ENCODE peak calls at places on chromosomes 1 and 21, in seven cellular contexts. L is sigmoid colon, H is heart right ventricle, Y is HCT116, E is Peyer's patch, A is thoracic aorta, C is lower lobe of right lung. Q is an unnamed sample.

GRCh38 chr1:109609881-109610280 is 9.5 kb downstream of the GNAT2 start:
- DNase-seq in L (no peak), H (no peak), Y (no peak), E (no peak), A (no peak), C (no peak), Q (no peak)

GRCh38 chr1:13597166-13597565 is 13.5 kb downstream of the PDPN start:
- DNase-seq in L (no peak), H (no peak), Y (no peak), E (no peak), A (no peak), C (no peak), Q (no peak)

GRCh38 chr1:236516929-236517704 is 6.7 kb upstream of the LGALS8 start:
- DNase-seq in L (no peak), H (no peak), Y (no peak), E (no peak), A (no peak), C (no peak), Q (no peak)

GRCh38 chr21:42358261-42358660 is 7.5 kb upstream of the TFF2 start:
- DNase-seq in L (no peak), H (no peak), Y (no peak), E (no peak), A (no peak), C (no peak), Q (no peak)

GRCh38 chr1:18557621-18558465 is 72.8 kb upstream of the PAX7 start:
- DNase-seq in L (no peak), H (no peak), Y (no peak), E (no peak), A (no peak), C (peak; percentile 55), Q (no peak)

GRCh38 chr1:26373281-26373680 is 731 bp upstream of the ZNF683 start:
- DNase-seq in L (no peak), H (no peak), Y (no peak), E (peak; percentile 74), A (no peak), C (no peak), Q (no peak)

GRCh38 chr1:96487404-96487803 is 234.2 kb upstream of the PTBP2 start:
- DNase-seq in L (no peak), H (no peak), Y (peak; percentile 13), E (no peak), A (no peak), C (no peak), Q (no peak)

GRCh38 chr21:39637197-39637970 is 24.6 kb downstream of the B3GALT5 start:
- DNase-seq in L (no peak), H (no peak), Y (no peak), E (peak; percentile 85), A (no peak), C (no peak), Q (no peak)

GRCh38 chr1:119743776-119744597 is 24.7 kb downstream of the HMGCS2 start:
- DNase-seq in L (peak; percentile 81), H (peak; percentile 50), Y (peak; percentile 44), E (peak; percentile 80), A (no peak), C (peak; percentile 68), Q (no peak)

GRCh38 chr1:15181564-15181963 is 28.0 kb downstream of the TMEM51 start:
- DNase-seq in L (no peak), H (no peak), Y (no peak), E (no peak), A (no peak), C (no peak), Q (no peak)

GRCh38 chr1:39407496-39407888 is 83.9 kb upstream of the BMP8A start:
- DNase-seq in L (no peak), H (no peak), Y (no peak), E (no peak), A (no peak), C (no peak), Q (no peak)

GRCh38 chr1:212987702-212988322 is 27.9 kb downstream of the ANGEL2 start:
- DNase-seq in L (no peak), H (no peak), Y (no peak), E (no peak), A (no peak), C (no peak), Q (no peak)

GRCh38 chr1:224635356-224635755 is 19.2 kb downstream of the CNIH3 start:
- DNase-seq in L (no peak), H (no peak), Y (no peak), E (no peak), A (no peak), C (no peak), Q (no peak)

GRCh38 chr1:210695041-210695440 is 366.3 kb downstream of the HHAT start:
- DNase-seq in L (no peak), H (no peak), Y (no peak), E (no peak), A (no peak), C (no peak), Q (no peak)

GRCh38 chr1:173590557-173590956 is 12.3 kb downstream of the SLC9C2 start:
- DNase-seq in L (no peak), H (no peak), Y (no peak), E (no peak), A (no peak), C (no peak), Q (no peak)

GRCh38 chr1:14415396-14415795 is 183.1 kb upstream of the KAZN start:
- DNase-seq in L (no peak), H (no peak), Y (no peak), E (no peak), A (no peak), C (no peak), Q (no peak)

GRCh38 chr1:116346943-116347673 is 25.9 kb upstream of the ATP1A1 start:
- DNase-seq in L (no peak), H (no peak), Y (no peak), E (no peak), A (no peak), C (no peak), Q (no peak)

GRCh38 chr1:116416854-116417513 is 43.9 kb downstream of the ATP1A1 start:
- DNase-seq in L (no peak), H (no peak), Y (no peak), E (no peak), A (no peak), C (no peak), Q (no peak)

GRCh38 chr1:19477284-19478240 is 7.8 kb downstream of the CAPZB start:
- DNase-seq in L (no peak), H (no peak), Y (no peak), E (peak; percentile 87), A (no peak), C (peak; percentile 63), Q (no peak)

GRCh38 chr1:224929335-224930237 is at the start of gene DNAH14:
- DNase-seq in L (peak; percentile 68), H (peak; percentile 13), Y (peak; percentile 83), E (peak; percentile 65), A (no peak), C (peak; percentile 92), Q (no peak)

GRCh38 chr1:245245021-245245667 is 90.4 kb downstream of the KIF26B start:
- DNase-seq in L (no peak), H (no peak), Y (no peak), E (no peak), A (no peak), C (peak; percentile 57), Q (no peak)

GRCh38 chr21:44438531-44439210 is 16.6 kb upstream of the LRRC3 start:
- DNase-seq in L (peak; percentile 87), H (peak; percentile 71), Y (no peak), E (no peak), A (no peak), C (peak; percentile 46), Q (no peak)

GRCh38 chr1:61472876-61473275 is 252.1 kb downstream of the TM2D1 start:
- DNase-seq in L (no peak), H (no peak), Y (no peak), E (no peak), A (no peak), C (no peak), Q (no peak)

GRCh38 chr1:39957299-39958020 is 2.5 kb downstream of the MFSD2A start:
- DNase-seq in L (no peak), H (no peak), Y (no peak), E (no peak), A (no peak), C (no peak), Q (no peak)

GRCh38 chr1:197619008-197619640 is 156.2 kb downstream of the DENND1B start:
- DNase-seq in L (no peak), H (no peak), Y (peak; percentile 6), E (no peak), A (no peak), C (no peak), Q (no peak)

GRCh38 chr1:22418852-22419480 is 32.7 kb upstream of the ZBTB40 start:
- DNase-seq in L (no peak), H (peak; percentile 24), Y (no peak), E (no peak), A (no peak), C (no peak), Q (no peak)

GRCh38 chr1:22420456-22421053 is 31.1 kb upstream of the ZBTB40 start:
- DNase-seq in L (peak; percentile 81), H (peak; percentile 84), Y (peak; percentile 66), E (peak; percentile 87), A (peak; percentile 40), C (peak; percentile 89), Q (no peak)

GRCh38 chr1:22416555-22417454 is 34.8 kb upstream of the ZBTB40 start:
- DNase-seq in L (no peak), H (peak; percentile 59), Y (peak; percentile 61), E (peak; percentile 79), A (no peak), C (peak; percentile 76), Q (no peak)

GRCh38 chr1:22417466-22417865 is 34.2 kb upstream of the ZBTB40 start:
- DNase-seq in L (no peak), H (no peak), Y (no peak), E (no peak), A (no peak), C (no peak), Q (no peak)

GRCh38 chr1:22418352-22418751 is 33.3 kb upstream of the ZBTB40 start:
- DNase-seq in L (no peak), H (no peak), Y (no peak), E (no peak), A (no peak), C (no peak), Q (no peak)
- H3K27ac ChIP-seq in L (no peak overlapping the region), H (no peak overlapping the region), Y (no peak overlapping the region), E (no peak overlapping the region), A (no peak overlapping the region), C (no peak overlapping the region), Q (no peak overlapping the region)

GRCh38 chr1:5009376-5010065 is 355.1 kb downstream of the AJAP1 start:
- DNase-seq in L (no peak), H (no peak), Y (no peak), E (no peak), A (no peak), C (no peak), Q (no peak)
- H3K9me3 ChIP-seq in L (no peaks in the 10 kb centered on the region), H (no peaks in the 10 kb centered on the region), Y (no peaks in the 10 kb centered on the region), E (no peaks in the 10 kb centered on the region), A (no peaks in the 10 kb centered on the region), C (no peaks in the 10 kb centered on the region), Q (no peaks in the 10 kb centered on the region)

GRCh38 chr1:147515046-147515869 is 26.0 kb upstream of the BCL9 start:
- DNase-seq in L (no peak), H (no peak), Y (peak; percentile 62), E (no peak), A (no peak), C (no peak), Q (no peak)
- H3K27ac ChIP-seq in L (no peak overlapping the region), H (peak overlapping the region; percentile 43), Y (no peak overlapping the region), E (no peak overlapping the region), A (no peak overlapping the region), C (no peak overlapping the region), Q (no peak overlapping the region)

DNA sequence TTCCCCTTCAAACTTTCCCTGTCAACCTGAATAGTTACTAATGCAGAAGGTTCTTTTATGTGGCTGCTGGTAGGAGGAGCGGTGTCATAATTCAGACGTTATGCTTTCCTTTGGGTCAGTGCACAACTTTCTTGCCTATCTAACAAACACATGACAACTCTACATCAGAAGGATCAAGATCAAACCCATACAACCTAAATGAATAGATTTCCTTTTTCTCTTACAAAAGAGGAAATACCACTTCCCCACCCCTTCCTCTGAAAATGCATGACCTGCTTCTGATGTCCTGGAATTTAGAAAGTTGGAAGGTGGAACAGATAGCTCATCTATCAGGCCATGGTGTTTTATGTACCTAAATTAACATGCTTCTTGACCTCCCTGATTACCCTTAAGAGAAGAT is 75.7 kb upstream of the ADGRL4 start:
- DNase-seq in L (no peak), H (no peak), Y (no peak), E (no peak), A (no peak), C (no peak), Q (no peak)
- H3K9me3 ChIP-seq in L (no peaks in the 10 kb centered on the region), H (no peaks in the 10 kb centered on the region), Y (no peaks in the 10 kb centered on the region), E (no peaks in the 10 kb centered on the region), A (no peaks in the 10 kb centered on the region), C (no peaks in the 10 kb centered on the region), Q (no peaks in the 10 kb centered on the region)